ENCODE peak calls at places on chromosomes 12 and 14, in five cellular contexts. One of them, this sample, is unnamed.

GRCh38 chr12:91778938-91779400 is 366.7 kb downstream of the BTG1 start:
- DNase-seq in astrocyte of the cerebellum: peak
- DNase-seq in pancreas: no peak
- DNase-seq in A549: peak
- DNase-seq in uterus: peak
- DNase-seq in this sample: no peak

GRCh38 chr12:54393743-54394142 is 9.2 kb upstream of the ZNF385A start:
- DNase-seq in astrocyte of the cerebellum: no peak
- DNase-seq in pancreas: no peak
- DNase-seq in A549: no peak
- DNase-seq in uterus: no peak
- DNase-seq in this sample: no peak

GRCh38 chr14:64478634-64479250 is 13.4 kb downstream of the AKAP5 start:
- DNase-seq in astrocyte of the cerebellum: peak
- DNase-seq in pancreas: no peak
- DNase-seq in A549: peak
- DNase-seq in uterus: no peak
- DNase-seq in this sample: no peak

GRCh38 chr12:121789800-121790748 is 3.4 kb downstream of the RHOF start:
- DNase-seq in astrocyte of the cerebellum: no peak
- DNase-seq in pancreas: peak
- DNase-seq in A549: no peak
- DNase-seq in uterus: no peak
- DNase-seq in this sample: peak

GRCh38 chr14:89911018-89911919 is 43.3 kb downstream of the EFCAB11 start:
- DNase-seq in astrocyte of the cerebellum: peak
- DNase-seq in pancreas: no peak
- DNase-seq in A549: no peak
- DNase-seq in uterus: peak
- DNase-seq in this sample: no peak

GRCh38 chr12:110342157-110342556 is 61.1 kb downstream of the ATP2A2 start:
- DNase-seq in astrocyte of the cerebellum: no peak
- DNase-seq in pancreas: no peak
- DNase-seq in A549: no peak
- DNase-seq in uterus: no peak
- DNase-seq in this sample: no peak

GRCh38 chr12:124754949-124755800 is 108.5 kb downstream of the SCARB1 start:
- DNase-seq in astrocyte of the cerebellum: no peak
- DNase-seq in pancreas: no peak
- DNase-seq in A549: no peak
- DNase-seq in uterus: peak
- DNase-seq in this sample: no peak

GRCh38 chr12:91493308-91493707 is 310.7 kb upstream of the DCN start:
- DNase-seq in astrocyte of the cerebellum: no peak
- DNase-seq in pancreas: no peak
- DNase-seq in A549: no peak
- DNase-seq in uterus: no peak
- DNase-seq in this sample: no peak

GRCh38 chr14:64566651-64567122 is 16.9 kb downstream of the PPP1R36 start:
- DNase-seq in astrocyte of the cerebellum: no peak
- DNase-seq in pancreas: no peak
- DNase-seq in A549: no peak
- DNase-seq in uterus: no peak
- DNase-seq in this sample: no peak

GRCh38 chr12:130014485-130014807 is 110.6 kb upstream of the TMEM132D start:
- DNase-seq in astrocyte of the cerebellum: no peak
- DNase-seq in pancreas: no peak
- DNase-seq in A549: no peak
- DNase-seq in uterus: no peak
- DNase-seq in this sample: no peak

GRCh38 chr14:35254736-35255135 is 37.4 kb upstream of the PSMA6 start:
- DNase-seq in astrocyte of the cerebellum: no peak
- DNase-seq in pancreas: no peak
- DNase-seq in A549: no peak
- DNase-seq in uterus: no peak
- DNase-seq in this sample: no peak

GRCh38 chr12:40854669-40855068 is 162.4 kb downstream of the CNTN1 start:
- DNase-seq in astrocyte of the cerebellum: no peak
- DNase-seq in pancreas: no peak
- DNase-seq in A549: no peak
- DNase-seq in uterus: no peak
- DNase-seq in this sample: no peak

GRCh38 chr14:78340250-78340649 is 170.1 kb downstream of the NRXN3 start:
- DNase-seq in astrocyte of the cerebellum: no peak
- DNase-seq in pancreas: no peak
- DNase-seq in A549: no peak
- DNase-seq in uterus: no peak
- DNase-seq in this sample: no peak

GRCh38 chr12:119075918-119076317 is 94.6 kb downstream of the SRRM4 start:
- DNase-seq in astrocyte of the cerebellum: no peak
- DNase-seq in pancreas: no peak
- DNase-seq in A549: no peak
- DNase-seq in uterus: no peak
- DNase-seq in this sample: no peak

GRCh38 chr14:104972301-104973211 is 5.6 kb downstream of the AHNAK2 start:
- DNase-seq in astrocyte of the cerebellum: no peak
- DNase-seq in pancreas: peak
- DNase-seq in A549: peak
- DNase-seq in uterus: peak
- DNase-seq in this sample: no peak
- TF ChIP-seq CTCF in astrocyte of the cerebellum: no peak
- TF ChIP-seq CTCF in pancreas: no peak
- TF ChIP-seq CTCF in A549: no peak
- TF ChIP-seq CTCF in uterus: no peak
- TF ChIP-seq CTCF in this sample: no peak

DNA sequence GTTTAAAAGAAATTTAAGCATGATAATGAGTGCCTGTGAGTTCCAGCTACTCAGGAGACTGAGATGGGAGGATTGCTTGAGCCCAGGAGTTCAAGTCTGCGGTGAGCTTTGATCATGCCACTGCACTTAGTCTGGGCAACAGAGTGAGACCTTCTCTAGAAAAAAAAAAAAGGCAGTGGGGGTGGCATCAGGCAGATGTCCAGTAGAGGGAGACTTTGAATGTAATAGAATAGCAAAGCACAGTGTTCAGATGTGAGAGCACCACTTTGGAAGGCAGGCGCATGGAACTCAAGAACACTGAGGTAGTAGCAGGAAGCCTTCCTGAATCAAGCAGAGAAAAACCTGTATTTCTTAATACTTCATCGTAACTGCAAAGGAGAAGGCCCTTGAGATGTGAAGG is 394.5 kb upstream of the GARIN6 start:
- DNase-seq in astrocyte of the cerebellum: no peak
- DNase-seq in pancreas: no peak
- DNase-seq in A549: peak
- DNase-seq in uterus: no peak
- DNase-seq in this sample: no peak
- TF ChIP-seq CTCF in astrocyte of the cerebellum: peak
- TF ChIP-seq CTCF in pancreas: no peak
- TF ChIP-seq CTCF in A549: no peak
- TF ChIP-seq CTCF in uterus: no peak
- TF ChIP-seq CTCF in this sample: no peak

GRCh38 chr14:88128811-88129210 is 123.9 kb downstream of the GPR65 start:
- DNase-seq in astrocyte of the cerebellum: no peak
- DNase-seq in pancreas: no peak
- DNase-seq in A549: no peak
- DNase-seq in uterus: no peak
- DNase-seq in this sample: no peak

GRCh38 chr14:88130057-88130432 is 125.1 kb downstream of the GPR65 start:
- DNase-seq in astrocyte of the cerebellum: no peak
- DNase-seq in pancreas: no peak
- DNase-seq in A549: no peak
- DNase-seq in uterus: no peak
- DNase-seq in this sample: no peak

GRCh38 chr14:88129306-88130056 is 124.5 kb downstream of the GPR65 start:
- DNase-seq in astrocyte of the cerebellum: peak
- DNase-seq in pancreas: no peak
- DNase-seq in A549: no peak
- DNase-seq in uterus: no peak
- DNase-seq in this sample: no peak
- TF ChIP-seq CTCF in astrocyte of the cerebellum: peak
- TF ChIP-seq CTCF in pancreas: no peak
- TF ChIP-seq CTCF in A549: no peak
- TF ChIP-seq CTCF in uterus: no peak
- TF ChIP-seq CTCF in this sample: no peak

GRCh38 chr12:50507930-50508329 is 3.1 kb downstream of the DIP2B start:
- DNase-seq in astrocyte of the cerebellum: no peak
- DNase-seq in pancreas: no peak
- DNase-seq in A549: no peak
- DNase-seq in uterus: no peak
- DNase-seq in this sample: no peak

GRCh38 chr12:50508420-50508819 is 3.6 kb downstream of the DIP2B start:
- DNase-seq in astrocyte of the cerebellum: no peak
- DNase-seq in pancreas: no peak
- DNase-seq in A549: no peak
- DNase-seq in uterus: no peak
- DNase-seq in this sample: no peak

GRCh38 chr12:50506753-50507473 is 2.1 kb downstream of the DIP2B start:
- DNase-seq in astrocyte of the cerebellum: no peak
- DNase-seq in pancreas: no peak
- DNase-seq in A549: no peak
- DNase-seq in uterus: no peak
- DNase-seq in this sample: no peak

GRCh38 chr12:50505945-50506344 is 1.2 kb downstream of the DIP2B start:
- DNase-seq in astrocyte of the cerebellum: no peak
- DNase-seq in pancreas: no peak
- DNase-seq in A549: no peak
- DNase-seq in uterus: no peak
- DNase-seq in this sample: no peak

DNA sequence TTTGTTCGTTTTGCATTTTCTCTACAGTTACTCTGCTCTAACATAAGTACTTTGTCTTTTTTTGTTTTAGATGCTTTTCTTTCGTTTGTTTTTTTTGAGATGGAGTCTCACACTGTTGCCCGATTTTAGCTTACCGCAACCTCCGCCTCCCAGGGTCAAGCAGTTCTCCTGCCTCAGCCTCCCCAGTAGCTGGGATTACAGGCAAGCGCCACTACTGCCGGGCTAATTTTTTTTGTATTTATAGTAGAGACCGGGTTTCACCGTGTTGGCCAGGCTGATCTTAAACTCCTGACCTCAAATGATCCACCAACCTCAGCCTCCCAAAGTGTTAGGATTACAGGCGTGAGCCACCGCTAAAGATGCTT is 2.7 kb downstream of the DIP2B start:
- DNase-seq in astrocyte of the cerebellum: no peak
- DNase-seq in pancreas: no peak
- DNase-seq in A549: no peak
- DNase-seq in uterus: no peak
- DNase-seq in this sample: no peak
- TF ChIP-seq CTCF in astrocyte of the cerebellum: no peak
- TF ChIP-seq CTCF in pancreas: no peak
- TF ChIP-seq CTCF in A549: no peak
- TF ChIP-seq CTCF in uterus: no peak
- TF ChIP-seq CTCF in this sample: no peak

DNA sequence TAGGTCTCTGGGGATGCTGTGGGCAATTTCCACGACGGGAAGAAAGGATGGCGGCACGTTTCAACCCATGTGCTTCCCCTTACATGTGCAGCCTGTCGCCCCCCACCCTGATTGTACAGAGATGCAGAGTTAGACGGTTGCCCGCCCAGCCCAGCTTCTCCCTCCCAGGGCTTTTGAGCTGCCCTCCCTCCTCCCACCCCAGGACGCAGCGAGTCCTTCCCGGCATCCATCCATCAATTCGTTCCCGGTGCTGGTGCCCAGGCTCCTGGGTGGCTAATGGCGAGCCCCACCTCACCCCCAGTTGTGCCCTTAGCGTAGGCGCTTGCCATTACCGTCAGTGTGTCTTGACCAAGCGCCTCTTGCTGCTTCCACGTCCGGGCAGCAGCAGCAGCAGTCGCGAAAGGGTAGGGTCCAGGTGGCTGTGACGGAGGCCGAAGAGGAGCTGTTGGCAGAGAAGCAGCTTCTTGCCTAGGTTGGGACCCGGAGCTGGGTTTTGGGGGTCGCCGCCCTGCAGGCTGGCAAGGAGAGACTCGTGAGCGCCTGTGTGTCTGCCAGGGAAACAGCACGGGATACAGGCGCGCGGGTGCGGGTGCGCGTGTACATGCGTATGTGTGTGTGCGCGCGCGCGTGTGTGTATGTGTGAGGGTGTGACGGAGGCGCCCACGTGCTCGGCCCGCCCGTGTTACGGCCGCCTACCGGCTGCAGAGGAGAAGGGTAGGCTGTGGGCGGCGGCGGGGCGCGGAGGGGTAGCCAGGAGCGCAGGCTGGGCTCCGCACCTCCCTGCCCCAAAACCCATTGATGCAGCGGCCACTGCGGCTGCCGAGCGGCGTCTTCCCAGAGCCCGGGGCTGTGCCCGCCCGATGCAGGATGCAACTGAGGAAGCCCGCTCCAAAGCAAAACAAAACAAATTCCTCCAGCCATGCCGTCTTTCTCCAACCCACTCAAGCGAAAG is at the start of gene SLC6A15:
- DNase-seq in astrocyte of the cerebellum: peak
- DNase-seq in pancreas: peak
- DNase-seq in A549: peak
- DNase-seq in uterus: peak
- DNase-seq in this sample: no peak
- TF ChIP-seq CTCF in astrocyte of the cerebellum: peak
- TF ChIP-seq CTCF in pancreas: no peak
- TF ChIP-seq CTCF in A549: no peak
- TF ChIP-seq CTCF in uterus: no peak
- TF ChIP-seq CTCF in this sample: no peak

DNA sequence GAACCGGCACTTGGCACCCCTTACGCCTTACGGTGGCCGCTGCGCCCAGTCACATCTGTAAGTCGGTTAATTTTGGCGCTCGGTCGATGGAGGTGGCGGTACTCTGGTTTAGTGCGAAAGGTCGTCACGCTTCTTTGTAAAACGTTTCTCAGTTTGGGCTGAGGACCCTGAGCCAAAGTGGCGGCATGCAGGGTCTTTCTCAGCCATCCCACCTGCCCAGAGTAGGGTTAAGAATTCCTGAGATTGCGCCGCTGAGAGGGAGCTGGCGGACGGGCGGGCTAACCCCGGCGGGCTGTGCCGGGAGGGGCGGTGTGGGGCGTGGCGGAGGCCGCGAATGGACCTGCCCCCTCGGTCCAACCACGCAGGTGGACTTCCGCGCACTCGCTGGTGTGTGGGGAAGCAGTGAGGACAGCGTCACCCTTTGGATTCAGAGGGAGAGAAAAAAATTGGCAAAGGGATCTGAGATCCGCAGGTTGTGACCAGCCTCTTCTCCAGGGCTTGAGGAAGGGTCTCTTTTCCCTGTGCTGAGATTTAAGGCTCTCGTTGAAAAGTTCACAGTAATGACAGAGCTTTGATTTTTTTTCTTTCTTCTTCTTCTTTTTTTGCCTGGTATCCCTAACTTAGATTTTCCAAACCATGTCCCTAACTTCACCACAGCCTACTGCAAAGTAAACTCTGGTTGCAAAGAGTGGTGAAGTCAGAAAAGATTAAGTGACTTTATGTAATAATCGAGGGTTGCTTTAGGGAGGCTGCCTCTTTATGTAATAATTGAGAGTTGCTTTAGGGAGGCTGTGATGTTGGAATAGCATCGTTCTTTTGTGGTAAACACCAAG is 602 bp upstream of the FBXO33 start:
- DNase-seq in astrocyte of the cerebellum: peak
- DNase-seq in pancreas: peak
- DNase-seq in A549: peak
- DNase-seq in uterus: peak
- DNase-seq in this sample: peak
- TF ChIP-seq CTCF in astrocyte of the cerebellum: no peak
- TF ChIP-seq CTCF in pancreas: peak
- TF ChIP-seq CTCF in A549: peak
- TF ChIP-seq CTCF in uterus: no peak
- TF ChIP-seq CTCF in this sample: no peak